ENCODE peak calls at places on chromosome 3, in six cellular contexts. One of them, this sample, is unnamed.

GRCh38 chr3:53189276-53189675 is 28.3 kb downstream of the PRKCD start:
- DNase-seq in K562: no peak
- DNase-seq in SK-N-SH: no peak
- DNase-seq in HepG2: no peak
- DNase-seq in GM12892: no peak
- DNase-seq in H1: no peak
- DNase-seq in this sample: no peak

GRCh38 chr3:3553236-3553635 is 246.0 kb upstream of the LRRN1 start:
- DNase-seq in SK-N-SH: no peak
- DNase-seq in HepG2: no peak
- DNase-seq in K562: no peak
- DNase-seq in H1: no peak
- DNase-seq in GM12892: no peak
- DNase-seq in this sample: no peak

GRCh38 chr3:170809975-170810357 is 60.0 kb downstream of the RPL22L1 start:
- DNase-seq in K562: no peak
- DNase-seq in SK-N-SH: peak; percentile 13
- DNase-seq in H1: no peak
- DNase-seq in GM12892: no peak
- DNase-seq in HepG2: no peak
- DNase-seq in this sample: no peak

GRCh38 chr3:24525022-24525421 is 30.4 kb upstream of the THRB start:
- DNase-seq in GM12892: no peak
- DNase-seq in H1: no peak
- DNase-seq in HepG2: no peak
- DNase-seq in K562: no peak
- DNase-seq in SK-N-SH: no peak
- DNase-seq in this sample: no peak

GRCh38 chr3:33181229-33181628 is 37.4 kb downstream of the SUSD5 start:
- DNase-seq in SK-N-SH: no peak
- DNase-seq in GM12892: no peak
- DNase-seq in HepG2: peak; percentile 86
- DNase-seq in H1: no peak
- DNase-seq in K562: no peak
- DNase-seq in this sample: no peak

GRCh38 chr3:53196575-53197407 is 35.8 kb downstream of the PRKCD start:
- DNase-seq in GM12892: no peak
- DNase-seq in HepG2: peak; percentile 72
- DNase-seq in H1: no peak
- DNase-seq in K562: peak; percentile 38
- DNase-seq in SK-N-SH: peak; percentile 20
- DNase-seq in this sample: no peak

GRCh38 chr3:12328132-12328915 is 39.5 kb downstream of the PPARG start:
- DNase-seq in HepG2: no peak
- DNase-seq in H1: no peak
- DNase-seq in SK-N-SH: no peak
- DNase-seq in GM12892: no peak
- DNase-seq in K562: no peak
- DNase-seq in this sample: no peak

GRCh38 chr3:20225769-20226168 is 39.8 kb upstream of the SGO1 start:
- DNase-seq in SK-N-SH: peak; percentile 28
- DNase-seq in HepG2: peak; percentile 56
- DNase-seq in H1: no peak
- DNase-seq in K562: peak; percentile 37
- DNase-seq in GM12892: no peak
- DNase-seq in this sample: no peak

GRCh38 chr3:117526485-117527079 is 817.0 kb downstream of the TUSC7 start:
- DNase-seq in HepG2: peak; percentile 4
- DNase-seq in SK-N-SH: no peak
- DNase-seq in GM12892: no peak
- DNase-seq in K562: peak; percentile 2
- DNase-seq in H1: no peak
- DNase-seq in this sample: no peak

GRCh38 chr3:143135150-143135549 is 15.6 kb downstream of the CHST2 start:
- DNase-seq in SK-N-SH: peak; percentile 17
- DNase-seq in H1: no peak
- DNase-seq in GM12892: no peak
- DNase-seq in HepG2: no peak
- DNase-seq in K562: no peak
- DNase-seq in this sample: no peak

GRCh38 chr3:58117561-58118305 is 93.0 kb downstream of the DNASE1L3 start:
- DNase-seq in H1: no peak
- DNase-seq in HepG2: no peak
- DNase-seq in SK-N-SH: no peak
- DNase-seq in K562: no peak
- DNase-seq in GM12892: no peak
- DNase-seq in this sample: no peak

GRCh38 chr3:53040361-53040820 is 5.5 kb downstream of the SFMBT1 start:
- DNase-seq in H1: no peak
- DNase-seq in GM12892: no peak
- DNase-seq in K562: no peak
- DNase-seq in SK-N-SH: no peak
- DNase-seq in HepG2: peak; percentile 72
- DNase-seq in this sample: no peak

GRCh38 chr3:76986876-76987513 is 52.9 kb upstream of the ROBO2 start:
- DNase-seq in H1: no peak
- DNase-seq in GM12892: no peak
- DNase-seq in SK-N-SH: peak; percentile 34
- DNase-seq in K562: peak; percentile 2
- DNase-seq in HepG2: no peak
- DNase-seq in this sample: no peak

GRCh38 chr3:16181361-16181760 is 6.9 kb downstream of the GALNT15 start:
- DNase-seq in H1: no peak
- DNase-seq in GM12892: no peak
- DNase-seq in K562: no peak
- DNase-seq in HepG2: no peak
- DNase-seq in SK-N-SH: no peak
- DNase-seq in this sample: no peak

GRCh38 chr3:146164506-146164905 is 3.5 kb upstream of the PLOD2 start:
- DNase-seq in H1: no peak
- DNase-seq in HepG2: no peak
- DNase-seq in K562: no peak
- DNase-seq in GM12892: no peak
- DNase-seq in SK-N-SH: no peak
- DNase-seq in this sample: no peak

GRCh38 chr3:95387242-95388021 is 1324.6 kb downstream of the NSUN3 start:
- DNase-seq in K562: no peak
- DNase-seq in SK-N-SH: no peak
- DNase-seq in H1: no peak
- DNase-seq in GM12892: no peak
- DNase-seq in HepG2: no peak
- DNase-seq in this sample: no peak

DNA sequence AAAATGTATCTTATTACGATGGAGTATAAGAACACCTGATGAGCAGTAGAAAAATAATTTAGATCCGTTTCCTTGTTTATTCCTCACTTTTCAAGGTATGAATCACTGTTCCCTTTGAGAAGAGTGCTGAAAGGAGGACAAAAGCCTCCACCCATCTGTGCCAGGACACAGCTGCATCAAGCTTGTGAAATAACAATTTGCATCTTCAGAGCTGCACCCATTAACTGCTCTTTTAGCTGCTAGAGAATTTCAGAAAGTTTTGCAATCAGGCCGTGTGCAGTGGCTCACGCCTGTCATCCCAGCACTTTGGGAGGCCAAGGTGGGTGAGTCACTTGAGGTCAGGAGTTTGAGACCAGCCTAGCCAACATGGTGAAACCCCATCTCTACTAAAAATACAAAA is 9.6 kb downstream of the CLDND1 start:
- DNase-seq in H1: no peak
- DNase-seq in HepG2: no peak
- DNase-seq in GM12892: no peak
- DNase-seq in SK-N-SH: no peak
- DNase-seq in K562: no peak
- DNase-seq in this sample: no peak
- TF ChIP-seq TAF1 in H1: no peak
- TF ChIP-seq TAF1 in HepG2: no peak
- TF ChIP-seq TAF1 in GM12892: no peak
- TF ChIP-seq TAF1 in SK-N-SH: no peak
- TF ChIP-seq TAF1 in K562: no peak
- TF ChIP-seq TAF1 in this sample: no peak

GRCh38 chr3:196639517-196640500 is at the start of gene NRROS:
- DNase-seq in HepG2: no peak
- DNase-seq in SK-N-SH: peak; percentile 72
- DNase-seq in GM12892: peak; percentile 71
- DNase-seq in H1: peak; percentile 41
- DNase-seq in K562: peak; percentile 80
- DNase-seq in this sample: peak; percentile 73

GRCh38 chr3:196640501-196640968 is 1.0 kb downstream of the NRROS start:
- DNase-seq in SK-N-SH: no peak
- DNase-seq in H1: no peak
- DNase-seq in K562: no peak
- DNase-seq in HepG2: no peak
- DNase-seq in GM12892: no peak
- DNase-seq in this sample: no peak

GRCh38 chr3:196643761-196644160 is 4.3 kb downstream of the NRROS start:
- DNase-seq in HepG2: no peak
- DNase-seq in H1: no peak
- DNase-seq in GM12892: no peak
- DNase-seq in SK-N-SH: no peak
- DNase-seq in K562: no peak
- DNase-seq in this sample: no peak

GRCh38 chr3:196643201-196643749 is 3.8 kb downstream of the NRROS start:
- DNase-seq in GM12892: peak; percentile 70
- DNase-seq in SK-N-SH: no peak
- DNase-seq in HepG2: no peak
- DNase-seq in H1: no peak
- DNase-seq in K562: no peak
- DNase-seq in this sample: peak; percentile 74

GRCh38 chr3:196641278-196642058 is 2.0 kb downstream of the NRROS start:
- DNase-seq in GM12892: no peak
- DNase-seq in K562: no peak
- DNase-seq in SK-N-SH: no peak
- DNase-seq in H1: no peak
- DNase-seq in HepG2: no peak
- DNase-seq in this sample: no peak
- TF ChIP-seq POLR2AphosphoS5 in GM12892: peak; percentile 21
- TF ChIP-seq POLR2AphosphoS5 in K562: no peak
- TF ChIP-seq POLR2AphosphoS5 in SK-N-SH: no peak
- TF ChIP-seq POLR2AphosphoS5 in H1: no peak
- TF ChIP-seq POLR2AphosphoS5 in HepG2: no peak
- TF ChIP-seq POLR2AphosphoS5 in this sample: peak; percentile 64

DNA sequence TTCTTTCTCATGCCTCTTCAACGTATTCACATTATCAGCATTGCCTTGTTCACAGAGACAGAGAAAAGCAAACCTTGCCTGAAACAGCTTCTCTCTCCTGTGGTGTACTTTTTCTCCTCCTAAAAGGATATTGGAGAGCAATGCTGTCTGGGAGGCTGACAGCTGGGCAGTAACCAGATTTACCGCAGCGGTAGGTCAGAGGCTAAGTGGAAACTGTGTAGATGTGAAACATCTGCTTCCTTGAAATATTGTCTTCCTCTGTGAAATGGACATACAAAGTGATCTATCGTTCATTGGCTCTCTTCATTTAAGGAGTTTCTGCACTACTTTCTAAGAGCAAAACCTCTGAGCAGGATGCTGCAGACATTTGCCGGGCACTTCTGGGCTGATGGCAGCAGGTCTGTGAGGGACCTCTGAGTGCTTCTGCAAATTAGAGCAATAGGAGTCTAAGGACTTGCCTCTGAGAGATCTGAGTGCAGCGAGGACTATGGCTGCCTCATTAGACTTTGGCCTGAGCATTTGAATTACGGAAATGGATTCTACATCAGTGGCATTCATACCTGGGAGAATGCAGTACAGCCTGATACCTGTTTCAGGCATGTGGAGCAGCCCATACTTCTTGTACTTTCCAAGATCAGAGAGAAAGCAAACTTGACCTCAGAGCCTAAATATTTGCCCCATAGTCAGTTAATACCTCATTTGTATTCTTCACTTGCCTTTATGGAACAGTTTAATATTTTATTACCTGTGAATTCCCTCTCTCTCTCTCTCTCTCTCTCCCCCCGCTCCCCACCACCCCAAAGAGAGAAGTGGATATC is 260.5 kb upstream of the TPRG1 start:
- DNase-seq in H1: no peak
- DNase-seq in SK-N-SH: no peak
- DNase-seq in GM12892: no peak
- DNase-seq in HepG2: no peak
- DNase-seq in K562: no peak
- DNase-seq in this sample: no peak
- TF ChIP-seq TAF1 in H1: no peak
- TF ChIP-seq TAF1 in SK-N-SH: no peak
- TF ChIP-seq TAF1 in GM12892: no peak
- TF ChIP-seq TAF1 in HepG2: no peak
- TF ChIP-seq TAF1 in K562: no peak
- TF ChIP-seq TAF1 in this sample: no peak

GRCh38 chr3:188523291-188523690 is 369.3 kb downstream of the LPP start:
- DNase-seq in HepG2: no peak
- DNase-seq in H1: no peak
- DNase-seq in SK-N-SH: no peak
- DNase-seq in GM12892: no peak
- DNase-seq in K562: no peak
- DNase-seq in this sample: no peak

GRCh38 chr3:188528390-188528789 is 374.4 kb downstream of the LPP start:
- DNase-seq in K562: no peak
- DNase-seq in HepG2: no peak
- DNase-seq in GM12892: no peak
- DNase-seq in SK-N-SH: no peak
- DNase-seq in H1: no peak
- DNase-seq in this sample: no peak

GRCh38 chr3:188527389-188527788 is 373.4 kb downstream of the LPP start:
- DNase-seq in SK-N-SH: no peak
- DNase-seq in GM12892: no peak
- DNase-seq in H1: no peak
- DNase-seq in HepG2: no peak
- DNase-seq in K562: no peak
- DNase-seq in this sample: no peak

GRCh38 chr3:188524057-188524456 is 370.1 kb downstream of the LPP start:
- DNase-seq in H1: no peak
- DNase-seq in GM12892: no peak
- DNase-seq in K562: no peak
- DNase-seq in HepG2: no peak
- DNase-seq in SK-N-SH: no peak
- DNase-seq in this sample: no peak

DNA sequence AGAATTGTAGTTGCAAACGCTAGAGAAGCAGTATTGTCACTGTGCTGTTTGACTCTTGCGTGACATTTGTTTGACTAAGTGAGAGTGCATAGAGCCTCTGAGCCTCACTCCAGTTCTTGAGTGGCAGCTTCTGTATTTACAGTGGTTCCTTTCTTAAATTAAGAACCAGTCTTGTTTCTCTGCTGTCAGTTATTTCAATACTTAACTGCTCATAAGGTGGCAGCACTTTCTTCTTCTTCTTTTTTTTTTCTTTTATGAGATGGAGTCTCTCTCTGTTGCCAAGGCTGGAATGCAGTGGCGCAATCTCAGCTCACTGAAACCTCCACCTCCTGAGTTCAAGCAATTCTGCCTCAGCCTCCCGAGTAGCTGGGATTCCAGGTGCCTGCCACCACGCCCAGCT is 372.1 kb downstream of the LPP start:
- DNase-seq in K562: no peak
- DNase-seq in SK-N-SH: no peak
- DNase-seq in GM12892: no peak
- DNase-seq in HepG2: peak; percentile 17
- DNase-seq in H1: no peak
- DNase-seq in this sample: no peak
- TF ChIP-seq POLR2AphosphoS5 in K562: no peak
- TF ChIP-seq POLR2AphosphoS5 in SK-N-SH: no peak
- TF ChIP-seq POLR2AphosphoS5 in GM12892: no peak
- TF ChIP-seq POLR2AphosphoS5 in HepG2: no peak
- TF ChIP-seq POLR2AphosphoS5 in H1: no peak
- TF ChIP-seq POLR2AphosphoS5 in this sample: no peak

GRCh38 chr3:129211772-129212171 is 28.1 kb upstream of the CNBP start:
- DNase-seq in K562: peak; percentile 58
- DNase-seq in H1: no peak
- DNase-seq in GM12892: no peak
- DNase-seq in HepG2: peak; percentile 34
- DNase-seq in SK-N-SH: peak; percentile 53
- DNase-seq in this sample: no peak
- TF ChIP-seq TAF1 in K562: no peak
- TF ChIP-seq TAF1 in H1: no peak
- TF ChIP-seq TAF1 in GM12892: no peak
- TF ChIP-seq TAF1 in HepG2: no peak
- TF ChIP-seq TAF1 in SK-N-SH: peak; percentile 12
- TF ChIP-seq TAF1 in this sample: no peak